ENCODE peak calls at places on chromosomes 3 and 15, in nine cellular contexts. One of them, this sample, is unnamed.

GRCh38 chr15:55530861-55531313 is 22.9 kb upstream of the DNAAF4 start:
- DNase-seq in mammary epithelial cell: peak
- DNase-seq in PC-3: peak
- DNase-seq in fibroblast of lung: peak
- DNase-seq in A549: peak
- DNase-seq in tibial artery: no peak
- DNase-seq in endothelial cell of umbilical vein: no peak
- DNase-seq in H9: no peak
- DNase-seq in AG04450: peak
- DNase-seq in this sample: no peak

GRCh38 chr15:67945951-67946700 is 106.3 kb upstream of the RNU6-1 start:
- DNase-seq in mammary epithelial cell: peak
- DNase-seq in PC-3: peak
- DNase-seq in fibroblast of lung: no peak
- DNase-seq in A549: peak
- DNase-seq in tibial artery: no peak
- DNase-seq in endothelial cell of umbilical vein: no peak
- DNase-seq in H9: peak
- DNase-seq in AG04450: no peak
- DNase-seq in this sample: no peak

GRCh38 chr15:22979069-22979698 is 984 bp downstream of the CYFIP1 start:
- DNase-seq in mammary epithelial cell: peak
- DNase-seq in PC-3: peak
- DNase-seq in fibroblast of lung: peak
- DNase-seq in A549: peak
- DNase-seq in tibial artery: peak
- DNase-seq in endothelial cell of umbilical vein: peak
- DNase-seq in H9: peak
- DNase-seq in AG04450: no peak
- DNase-seq in this sample: no peak

GRCh38 chr3:30256474-30256873 is 349.9 kb upstream of the TGFBR2 start:
- DNase-seq in mammary epithelial cell: no peak
- DNase-seq in PC-3: no peak
- DNase-seq in fibroblast of lung: no peak
- DNase-seq in A549: no peak
- DNase-seq in tibial artery: no peak
- DNase-seq in endothelial cell of umbilical vein: no peak
- DNase-seq in H9: no peak
- DNase-seq in AG04450: no peak
- DNase-seq in this sample: no peak

GRCh38 chr3:62710761-62711160 is 164.5 kb downstream of the CADPS start:
- DNase-seq in mammary epithelial cell: no peak
- DNase-seq in PC-3: no peak
- DNase-seq in fibroblast of lung: no peak
- DNase-seq in A549: no peak
- DNase-seq in tibial artery: no peak
- DNase-seq in endothelial cell of umbilical vein: no peak
- DNase-seq in H9: no peak
- DNase-seq in AG04450: no peak
- DNase-seq in this sample: no peak

GRCh38 chr3:65963787-65964707 is 74.7 kb downstream of the MAGI1 start:
- DNase-seq in mammary epithelial cell: peak
- DNase-seq in PC-3: peak
- DNase-seq in fibroblast of lung: peak
- DNase-seq in A549: peak
- DNase-seq in tibial artery: no peak
- DNase-seq in endothelial cell of umbilical vein: peak
- DNase-seq in H9: no peak
- DNase-seq in AG04450: peak
- DNase-seq in this sample: no peak

GRCh38 chr15:92884813-92885461 is 15.2 kb upstream of the CHD2 start:
- DNase-seq in mammary epithelial cell: peak
- DNase-seq in PC-3: peak
- DNase-seq in fibroblast of lung: peak
- DNase-seq in A549: peak
- DNase-seq in tibial artery: no peak
- DNase-seq in endothelial cell of umbilical vein: peak
- DNase-seq in H9: no peak
- DNase-seq in AG04450: no peak
- DNase-seq in this sample: no peak

GRCh38 chr3:150040097-150040496 is 69.4 kb upstream of the PFN2 start:
- DNase-seq in mammary epithelial cell: no peak
- DNase-seq in PC-3: no peak
- DNase-seq in fibroblast of lung: no peak
- DNase-seq in A549: no peak
- DNase-seq in tibial artery: no peak
- DNase-seq in endothelial cell of umbilical vein: no peak
- DNase-seq in H9: no peak
- DNase-seq in AG04450: no peak
- DNase-seq in this sample: no peak

GRCh38 chr15:64051645-64052259 is 5.5 kb upstream of the DAPK2 start:
- DNase-seq in mammary epithelial cell: no peak
- DNase-seq in PC-3: no peak
- DNase-seq in fibroblast of lung: no peak
- DNase-seq in A549: no peak
- DNase-seq in tibial artery: no peak
- DNase-seq in endothelial cell of umbilical vein: no peak
- DNase-seq in H9: no peak
- DNase-seq in AG04450: no peak
- DNase-seq in this sample: peak

GRCh38 chr3:156702367-156702766 is 28.0 kb downstream of the TIPARP start:
- DNase-seq in mammary epithelial cell: no peak
- DNase-seq in PC-3: no peak
- DNase-seq in fibroblast of lung: no peak
- DNase-seq in A549: no peak
- DNase-seq in tibial artery: no peak
- DNase-seq in endothelial cell of umbilical vein: no peak
- DNase-seq in H9: no peak
- DNase-seq in AG04450: no peak
- DNase-seq in this sample: no peak

GRCh38 chr15:74123131-74123429 is 7.3 kb upstream of the ISLR2 start:
- DNase-seq in mammary epithelial cell: no peak
- DNase-seq in PC-3: no peak
- DNase-seq in fibroblast of lung: no peak
- DNase-seq in A549: no peak
- DNase-seq in tibial artery: no peak
- DNase-seq in endothelial cell of umbilical vein: no peak
- DNase-seq in H9: peak
- DNase-seq in AG04450: no peak
- DNase-seq in this sample: no peak

GRCh38 chr3:52202384-52203077 is 4.6 kb downstream of the ALAS1 start:
- DNase-seq in mammary epithelial cell: no peak
- DNase-seq in PC-3: no peak
- DNase-seq in fibroblast of lung: no peak
- DNase-seq in A549: no peak
- DNase-seq in tibial artery: no peak
- DNase-seq in endothelial cell of umbilical vein: no peak
- DNase-seq in H9: no peak
- DNase-seq in AG04450: no peak
- DNase-seq in this sample: no peak

GRCh38 chr3:50245831-50246516 is 10.0 kb downstream of the GNAI2 start:
- DNase-seq in mammary epithelial cell: no peak
- DNase-seq in PC-3: peak
- DNase-seq in fibroblast of lung: peak
- DNase-seq in A549: peak
- DNase-seq in tibial artery: peak
- DNase-seq in endothelial cell of umbilical vein: peak
- DNase-seq in H9: peak
- DNase-seq in AG04450: no peak
- DNase-seq in this sample: peak

GRCh38 chr3:134179508-134179907 is 71.2 kb downstream of the RYK start:
- DNase-seq in mammary epithelial cell: no peak
- DNase-seq in PC-3: no peak
- DNase-seq in fibroblast of lung: no peak
- DNase-seq in A549: no peak
- DNase-seq in tibial artery: no peak
- DNase-seq in endothelial cell of umbilical vein: no peak
- DNase-seq in H9: no peak
- DNase-seq in AG04450: no peak
- DNase-seq in this sample: no peak

GRCh38 chr3:141796436-141797166 is 33.4 kb downstream of the GRK7 start:
- DNase-seq in mammary epithelial cell: no peak
- DNase-seq in PC-3: no peak
- DNase-seq in fibroblast of lung: no peak
- DNase-seq in A549: no peak
- DNase-seq in tibial artery: no peak
- DNase-seq in endothelial cell of umbilical vein: peak
- DNase-seq in H9: no peak
- DNase-seq in AG04450: no peak
- DNase-seq in this sample: no peak

GRCh38 chr3:120552184-120553020 is 43.7 kb upstream of the NDUFB4 start:
- DNase-seq in mammary epithelial cell: no peak
- DNase-seq in PC-3: no peak
- DNase-seq in fibroblast of lung: no peak
- DNase-seq in A549: no peak
- DNase-seq in tibial artery: no peak
- DNase-seq in endothelial cell of umbilical vein: no peak
- DNase-seq in H9: no peak
- DNase-seq in AG04450: no peak
- DNase-seq in this sample: no peak

GRCh38 chr3:39146083-39146501 is 7.3 kb downstream of the CSRNP1 start:
- DNase-seq in mammary epithelial cell: no peak
- DNase-seq in PC-3: no peak
- DNase-seq in fibroblast of lung: no peak
- DNase-seq in A549: no peak
- DNase-seq in tibial artery: peak
- DNase-seq in endothelial cell of umbilical vein: no peak
- DNase-seq in H9: peak
- DNase-seq in AG04450: no peak
- DNase-seq in this sample: peak
- TF ChIP-seq CTCF in mammary epithelial cell: no peak
- TF ChIP-seq CTCF in PC-3: no peak
- TF ChIP-seq CTCF in fibroblast of lung: no peak
- TF ChIP-seq CTCF in A549: no peak
- TF ChIP-seq CTCF in tibial artery: peak
- TF ChIP-seq CTCF in endothelial cell of umbilical vein: no peak
- TF ChIP-seq CTCF in H9: no peak
- TF ChIP-seq CTCF in AG04450: no peak
- TF ChIP-seq CTCF in this sample: no peak

DNA sequence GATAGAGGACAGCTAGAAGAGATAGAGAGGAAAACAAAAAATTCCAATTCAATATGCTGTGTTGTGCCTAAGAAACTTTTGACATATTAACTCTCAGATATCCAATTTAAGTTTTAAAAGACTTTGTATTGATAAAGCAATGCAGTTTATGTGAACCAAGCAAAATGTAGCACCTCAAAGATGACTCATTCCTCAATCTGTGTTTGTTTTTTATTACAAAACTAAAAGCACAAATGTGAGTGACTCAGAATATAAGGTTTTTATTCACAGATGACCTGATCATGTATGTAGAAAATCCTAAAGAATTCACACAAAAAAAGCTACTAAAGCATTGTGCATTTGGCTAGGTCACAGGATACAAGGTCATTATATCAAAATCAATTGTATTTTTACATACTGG is 11.1 kb downstream of the HCLS1 start:
- DNase-seq in mammary epithelial cell: peak
- DNase-seq in PC-3: peak
- DNase-seq in fibroblast of lung: peak
- DNase-seq in A549: no peak
- DNase-seq in tibial artery: no peak
- DNase-seq in endothelial cell of umbilical vein: peak
- DNase-seq in H9: no peak
- DNase-seq in AG04450: no peak
- DNase-seq in this sample: no peak
- H3K27ac ChIP-seq in mammary epithelial cell: no peak
- H3K27ac ChIP-seq in PC-3: no peak
- H3K27ac ChIP-seq in fibroblast of lung: no peak
- H3K27ac ChIP-seq in A549: no peak
- H3K27ac ChIP-seq in tibial artery: peak
- H3K27ac ChIP-seq in endothelial cell of umbilical vein: no peak
- H3K27ac ChIP-seq in H9: no peak
- H3K27ac ChIP-seq in AG04450: no peak
- H3K27ac ChIP-seq in this sample: no peak

GRCh38 chr3:126114406-126115386 is 30.8 kb upstream of the SLC41A3 start:
- DNase-seq in mammary epithelial cell: no peak
- DNase-seq in PC-3: no peak
- DNase-seq in fibroblast of lung: no peak
- DNase-seq in A549: no peak
- DNase-seq in tibial artery: peak
- DNase-seq in endothelial cell of umbilical vein: no peak
- DNase-seq in H9: peak
- DNase-seq in AG04450: no peak
- DNase-seq in this sample: no peak

GRCh38 chr3:126111566-126112475 is 27.9 kb upstream of the SLC41A3 start:
- DNase-seq in mammary epithelial cell: no peak
- DNase-seq in PC-3: no peak
- DNase-seq in fibroblast of lung: no peak
- DNase-seq in A549: no peak
- DNase-seq in tibial artery: peak
- DNase-seq in endothelial cell of umbilical vein: no peak
- DNase-seq in H9: peak
- DNase-seq in AG04450: no peak
- DNase-seq in this sample: peak

GRCh38 chr3:126113238-126113555 is 29.3 kb upstream of the SLC41A3 start:
- DNase-seq in mammary epithelial cell: no peak
- DNase-seq in PC-3: no peak
- DNase-seq in fibroblast of lung: no peak
- DNase-seq in A549: no peak
- DNase-seq in tibial artery: peak
- DNase-seq in endothelial cell of umbilical vein: no peak
- DNase-seq in H9: peak
- DNase-seq in AG04450: no peak
- DNase-seq in this sample: no peak

GRCh38 chr3:126112531-126113237 is 28.8 kb upstream of the SLC41A3 start:
- DNase-seq in mammary epithelial cell: no peak
- DNase-seq in PC-3: no peak
- DNase-seq in fibroblast of lung: no peak
- DNase-seq in A549: no peak
- DNase-seq in tibial artery: peak
- DNase-seq in endothelial cell of umbilical vein: no peak
- DNase-seq in H9: no peak
- DNase-seq in AG04450: no peak
- DNase-seq in this sample: peak

GRCh38 chr3:126113733-126114132 is 29.8 kb upstream of the SLC41A3 start:
- DNase-seq in mammary epithelial cell: no peak
- DNase-seq in PC-3: no peak
- DNase-seq in fibroblast of lung: no peak
- DNase-seq in A549: peak
- DNase-seq in tibial artery: peak
- DNase-seq in endothelial cell of umbilical vein: no peak
- DNase-seq in H9: peak
- DNase-seq in AG04450: no peak
- DNase-seq in this sample: no peak
- TF ChIP-seq CTCF in mammary epithelial cell: peak
- TF ChIP-seq CTCF in PC-3: peak
- TF ChIP-seq CTCF in fibroblast of lung: peak
- TF ChIP-seq CTCF in A549: no peak
- TF ChIP-seq CTCF in tibial artery: no peak
- TF ChIP-seq CTCF in endothelial cell of umbilical vein: peak
- TF ChIP-seq CTCF in H9: peak
- TF ChIP-seq CTCF in AG04450: peak
- TF ChIP-seq CTCF in this sample: no peak

GRCh38 chr3:42668403-42668740 is 14.9 kb downstream of the ZBTB47 start:
- DNase-seq in mammary epithelial cell: no peak
- DNase-seq in PC-3: no peak
- DNase-seq in fibroblast of lung: no peak
- DNase-seq in A549: no peak
- DNase-seq in tibial artery: peak
- DNase-seq in endothelial cell of umbilical vein: no peak
- DNase-seq in H9: no peak
- DNase-seq in AG04450: no peak
- DNase-seq in this sample: no peak
- H3K27ac ChIP-seq in mammary epithelial cell: no peak
- H3K27ac ChIP-seq in PC-3: no peak
- H3K27ac ChIP-seq in fibroblast of lung: no peak
- H3K27ac ChIP-seq in A549: no peak
- H3K27ac ChIP-seq in tibial artery: no peak
- H3K27ac ChIP-seq in endothelial cell of umbilical vein: no peak
- H3K27ac ChIP-seq in H9: no peak
- H3K27ac ChIP-seq in AG04450: no peak
- H3K27ac ChIP-seq in this sample: no peak